ENCODE peak calls at places on chromosome 20, in ten cellular contexts. N, D, K, H, B, Q, C, P, J and A are unnamed samples.

GRCh38 chr20:49562341-49563014 is 5.5 kb downstream of the PTGIS start:
- DNase-seq in K (no peak), N (peak), Q (peak), J (no peak), H (peak), C (peak), B (no peak), D (no peak), P (no peak), A (no peak)

GRCh38 chr20:42775866-42776265 is 413.8 kb downstream of the PTPRT start:
- DNase-seq in D (no peak), K (no peak), N (no peak), Q (no peak), J (no peak), C (no peak), B (no peak), H (no peak), P (no peak), A (no peak)

GRCh38 chr20:36825374-36826104 is 50.4 kb upstream of the TLDC2 start:
- DNase-seq in C (no peak), B (peak), Q (no peak), H (no peak), P (no peak), K (no peak), N (no peak), J (no peak), D (no peak), A (peak)

GRCh38 chr20:38007526-38007925 is 25.7 kb downstream of the TTI1 start:
- DNase-seq in J (no peak), Q (no peak), K (no peak), N (no peak), H (no peak), P (no peak), B (no peak), C (no peak), D (no peak), A (peak)

GRCh38 chr20:50379049-50379990 is 130.9 kb upstream of the PTPN1 start:
- DNase-seq in C (peak), J (no peak), N (peak), K (no peak), Q (no peak), B (peak), H (peak), D (no peak), P (no peak), A (no peak)

GRCh38 chr20:35511814-35512420 is 17.5 kb downstream of the C20orf173 start:
- DNase-seq in B (no peak), D (no peak), P (no peak), Q (peak), C (peak), J (peak), H (peak), K (no peak), N (peak), A (no peak)

GRCh38 chr20:36676701-36677421 is 30.9 kb upstream of the SLA2 start:
- DNase-seq in K (no peak), Q (no peak), H (no peak), D (no peak), B (no peak), N (no peak), C (no peak), J (no peak), P (no peak), A (no peak)

GRCh38 chr20:38542994-38543906 is 37.7 kb upstream of the ADIG start:
- DNase-seq in D (no peak), B (no peak), K (no peak), N (no peak), C (no peak), P (no peak), Q (no peak), J (no peak), H (no peak), A (no peak)

GRCh38 chr20:382291-383115 is 1.9 kb downstream of the TRIB3 start:
- DNase-seq in J (no peak), P (no peak), K (no peak), B (no peak), H (no peak), D (no peak), Q (no peak), C (no peak), N (no peak), A (no peak)

GRCh38 chr20:33926425-33926824 is 67.3 kb upstream of the RALY start:
- DNase-seq in C (no peak), K (no peak), B (no peak), J (no peak), N (no peak), Q (no peak), D (no peak), P (no peak), H (no peak), A (no peak)

GRCh38 chr20:50569864-50570836 is 60.0 kb downstream of the PTPN1 start:
- DNase-seq in Q (no peak), K (no peak), H (peak), J (no peak), N (peak), B (no peak), P (peak), D (no peak), C (no peak), A (no peak)

GRCh38 chr20:38165089-38165965 is at the start of gene TGM2:
- DNase-seq in Q (peak), H (peak), J (no peak), K (no peak), C (peak), N (peak), B (no peak), D (peak), P (peak), A (no peak)

GRCh38 chr20:40738976-40739375 is 49.9 kb upstream of the MAFB start:
- DNase-seq in K (no peak), P (no peak), J (no peak), Q (no peak), N (no peak), B (no peak), D (no peak), C (no peak), H (no peak), A (no peak)

GRCh38 chr20:11651647-11652046 is 266.0 kb upstream of the BTBD3 start:
- DNase-seq in J (no peak), C (no peak), H (no peak), N (no peak), B (no peak), P (no peak), Q (no peak), K (no peak), D (no peak), A (no peak)

GRCh38 chr20:63349516-63349895 is 11.6 kb downstream of the CHRNA4 start:
- DNase-seq in K (no peak), B (no peak), C (no peak), J (no peak), P (no peak), Q (no peak), H (no peak), D (no peak), N (no peak), A (no peak)

GRCh38 chr20:43941476-43942212 is 27.0 kb downstream of the TOX2 start:
- DNase-seq in C (no peak), B (no peak), K (no peak), Q (peak), H (peak), P (no peak), N (peak), J (no peak), D (no peak), A (peak)